ENCODE peak calls at places on chromosome 4, in five cellular contexts. B is NCI-H1105 treated with DMSO at 0.1 percent for 48 hours; C is NCI-H748 treated with DMSO at 0.1 percent for 48 hours; N is mesenchymal stem cell; I is stimulated activated CD8-positive, alpha-beta memory T cell treated with anti-CD3 and anti-CD28 coated beads, Interleukin-7, amount 100 ng/mL, for 1 hour. O is an unnamed sample.

GRCh38 chr4:153535735-153536494 is 69.8 kb downstream of the TMEM131L start:
- DNase-seq in B (no peak), C (no peak), N (peak), I (no peak), O (peak)

GRCh38 chr4:75849459-75849858 is 52.8 kb downstream of the PPEF2 start:
- DNase-seq in B (no peak), C (no peak), N (peak), I (no peak), O (no peak)

GRCh38 chr4:10115657-10116624 is 658 bp downstream of the WDR1 start:
- DNase-seq in B (peak), C (no peak), N (peak), I (peak), O (no peak)

GRCh38 chr4:47075241-47075640 is 43.9 kb downstream of the GABRB1 start:
- DNase-seq in B (no peak), C (no peak), N (no peak), I (no peak), O (no peak)

GRCh38 chr4:77044458-77045124 is 31.2 kb downstream of the CCNI start:
- DNase-seq in B (no peak), C (no peak), N (peak), I (no peak), O (no peak)

GRCh38 chr4:184387351-184387750 is 87.0 kb downstream of the IRF2 start:
- DNase-seq in B (no peak), C (no peak), N (no peak), I (no peak), O (no peak)

GRCh38 chr4:73883306-73883705 is 14.1 kb downstream of the CXCL1 start:
- DNase-seq in B (no peak), C (no peak), N (peak), I (no peak), O (no peak)

GRCh38 chr4:56757821-56758400 is 63.6 kb downstream of the SPINK2 start:
- DNase-seq in B (no peak), C (no peak), N (peak), I (peak), O (peak)

GRCh38 chr4:106494066-106494465 is 125.5 kb upstream of the GIMD1 start:
- DNase-seq in B (no peak), C (no peak), N (peak), I (no peak), O (no peak)

O was measured in BJ.